ENCODE peak calls at places on chromosomes 3 and 15, in five cellular contexts. One of them, this sample, is unnamed.

GRCh38 chr3:47265725-47266480 is 16.7 kb downstream of the KIF9 start:
- DNase-seq in heart left ventricle: no peak
- DNase-seq in stomach: no peak
- DNase-seq in IMR-90: peak; percentile 18
- DNase-seq in prostate gland: no peak
- DNase-seq in this sample: no peak

GRCh38 chr3:181824961-181825360 is 113.2 kb downstream of the SOX2 start:
- DNase-seq in heart left ventricle: no peak
- DNase-seq in stomach: no peak
- DNase-seq in IMR-90: no peak
- DNase-seq in prostate gland: no peak
- DNase-seq in this sample: no peak

GRCh38 chr15:68900032-68900431 is 30.3 kb upstream of the SPESP1 start:
- DNase-seq in heart left ventricle: no peak
- DNase-seq in stomach: no peak
- DNase-seq in IMR-90: no peak
- DNase-seq in prostate gland: no peak
- DNase-seq in this sample: no peak

GRCh38 chr3:177069514-177070329 is 127.6 kb downstream of the TBL1XR1 start:
- DNase-seq in heart left ventricle: no peak
- DNase-seq in stomach: no peak
- DNase-seq in IMR-90: peak; percentile 75
- DNase-seq in prostate gland: no peak
- DNase-seq in this sample: no peak

GRCh38 chr3:161823910-161824309 is 327.3 kb downstream of the OTOL1 start:
- DNase-seq in heart left ventricle: no peak
- DNase-seq in stomach: no peak
- DNase-seq in IMR-90: no peak
- DNase-seq in prostate gland: no peak
- DNase-seq in this sample: no peak

GRCh38 chr15:29065571-29065970 is 179.8 kb downstream of the APBA2 start:
- DNase-seq in heart left ventricle: no peak
- DNase-seq in stomach: no peak
- DNase-seq in IMR-90: no peak
- DNase-seq in prostate gland: no peak
- DNase-seq in this sample: no peak

GRCh38 chr3:107740992-107741896 is 218.5 kb downstream of the BBX start:
- DNase-seq in heart left ventricle: no peak
- DNase-seq in stomach: no peak
- DNase-seq in IMR-90: peak; percentile 45
- DNase-seq in prostate gland: no peak
- DNase-seq in this sample: no peak

GRCh38 chr3:63864008-63864871 is 573 bp downstream of the ATXN7 start:
- DNase-seq in heart left ventricle: peak; percentile 53
- DNase-seq in stomach: peak; percentile 56
- DNase-seq in IMR-90: no peak
- DNase-seq in prostate gland: peak; percentile 17
- DNase-seq in this sample: no peak

GRCh38 chr15:68149059-68149458 is 56.1 kb downstream of the CALML4 start:
- DNase-seq in heart left ventricle: no peak
- DNase-seq in stomach: no peak
- DNase-seq in IMR-90: peak; percentile 66
- DNase-seq in prostate gland: no peak
- DNase-seq in this sample: no peak

GRCh38 chr3:187702507-187703033 is at the start of gene RTP2:
- DNase-seq in heart left ventricle: no peak
- DNase-seq in stomach: no peak
- DNase-seq in IMR-90: no peak
- DNase-seq in prostate gland: no peak
- DNase-seq in this sample: no peak

GRCh38 chr3:185070491-185071335 is 82.1 kb downstream of the C3orf70 start:
- DNase-seq in heart left ventricle: peak; percentile 37
- DNase-seq in stomach: no peak
- DNase-seq in IMR-90: peak; percentile 25
- DNase-seq in prostate gland: no peak
- DNase-seq in this sample: no peak

GRCh38 chr3:36804295-36805055 is 40.1 kb upstream of the DCLK3 start:
- DNase-seq in heart left ventricle: no peak
- DNase-seq in stomach: no peak
- DNase-seq in IMR-90: no peak
- DNase-seq in prostate gland: no peak
- DNase-seq in this sample: no peak

GRCh38 chr3:24299801-24300626 is 194.6 kb downstream of the THRB start:
- DNase-seq in heart left ventricle: no peak
- DNase-seq in stomach: no peak
- DNase-seq in IMR-90: peak; percentile 11
- DNase-seq in prostate gland: no peak
- DNase-seq in this sample: no peak

GRCh38 chr3:169764164-169764452 is 752 bp downstream of the TERC start:
- DNase-seq in heart left ventricle: no peak
- DNase-seq in stomach: no peak
- DNase-seq in IMR-90: peak; percentile 29
- DNase-seq in prostate gland: no peak
- DNase-seq in this sample: no peak

GRCh38 chr3:128307029-128307633 is 153.8 kb downstream of the EEFSEC start:
- DNase-seq in heart left ventricle: no peak
- DNase-seq in stomach: no peak
- DNase-seq in IMR-90: no peak
- DNase-seq in prostate gland: peak; percentile 59
- DNase-seq in this sample: no peak

GRCh38 chr3:166199491-166199890 is 362.3 kb upstream of the BCHE start:
- DNase-seq in heart left ventricle: no peak
- DNase-seq in stomach: no peak
- DNase-seq in IMR-90: no peak
- DNase-seq in prostate gland: no peak
- DNase-seq in this sample: no peak

GRCh38 chr3:156024904-156025303 is 95.5 kb upstream of the KCNAB1 start:
- DNase-seq in heart left ventricle: no peak
- DNase-seq in stomach: no peak
- DNase-seq in IMR-90: peak; percentile 8
- DNase-seq in prostate gland: no peak
- DNase-seq in this sample: no peak

GRCh38 chr3:56783644-56784451 is 17.9 kb downstream of the ARHGEF3 start:
- DNase-seq in heart left ventricle: peak; percentile 62
- DNase-seq in stomach: peak; percentile 70
- DNase-seq in IMR-90: peak; percentile 74
- DNase-seq in prostate gland: peak; percentile 93
- DNase-seq in this sample: peak; percentile 81

GRCh38 chr15:40793216-40793989 is 13.5 kb upstream of the ZFYVE19 start:
- DNase-seq in heart left ventricle: no peak
- DNase-seq in stomach: peak; percentile 86
- DNase-seq in IMR-90: peak; percentile 98
- DNase-seq in prostate gland: no peak
- DNase-seq in this sample: no peak

GRCh38 chr3:42214565-42215283 is 51.3 kb downstream of the CCK start:
- DNase-seq in heart left ventricle: no peak
- DNase-seq in stomach: no peak
- DNase-seq in IMR-90: peak; percentile 68
- DNase-seq in prostate gland: no peak
- DNase-seq in this sample: no peak

GRCh38 chr3:11672396-11672795 is 28.7 kb upstream of the VGLL4 start:
- DNase-seq in heart left ventricle: no peak
- DNase-seq in stomach: no peak
- DNase-seq in IMR-90: no peak
- DNase-seq in prostate gland: no peak
- DNase-seq in this sample: no peak

GRCh38 chr3:111338059-111338698 is 203.8 kb upstream of the CD96 start:
- DNase-seq in heart left ventricle: no peak
- DNase-seq in stomach: peak; percentile 73
- DNase-seq in IMR-90: peak; percentile 86
- DNase-seq in prostate gland: peak; percentile 44
- DNase-seq in this sample: no peak

GRCh38 chr3:132253262-132253878 is 63.8 kb upstream of the ACP3 start:
- DNase-seq in heart left ventricle: no peak
- DNase-seq in stomach: no peak
- DNase-seq in IMR-90: peak; percentile 76
- DNase-seq in prostate gland: peak; percentile 53
- DNase-seq in this sample: no peak

GRCh38 chr3:155676252-155676981 is 68.5 kb downstream of the PLCH1 start:
- DNase-seq in heart left ventricle: peak; percentile 41
- DNase-seq in stomach: peak; percentile 43
- DNase-seq in IMR-90: peak; percentile 34
- DNase-seq in prostate gland: no peak
- DNase-seq in this sample: no peak

GRCh38 chr15:98800437-98801233 is 152.3 kb downstream of the IGF1R start:
- DNase-seq in heart left ventricle: peak; percentile 36
- DNase-seq in stomach: peak; percentile 48
- DNase-seq in IMR-90: peak; percentile 86
- DNase-seq in prostate gland: peak; percentile 66
- DNase-seq in this sample: no peak

GRCh38 chr15:59995568-59996349 is 8.4 kb upstream of the FOXB1 start:
- DNase-seq in heart left ventricle: no peak
- DNase-seq in stomach: no peak
- DNase-seq in IMR-90: no peak
- DNase-seq in prostate gland: no peak
- DNase-seq in this sample: no peak

GRCh38 chr15:45743309-45744041 is 108.6 kb downstream of the SQOR start:
- DNase-seq in heart left ventricle: no peak
- DNase-seq in stomach: no peak
- DNase-seq in IMR-90: no peak
- DNase-seq in prostate gland: no peak
- DNase-seq in this sample: no peak

GRCh38 chr15:64950888-64951287 is 38.8 kb downstream of the SPG21 start:
- DNase-seq in heart left ventricle: no peak
- DNase-seq in stomach: no peak
- DNase-seq in IMR-90: no peak
- DNase-seq in prostate gland: no peak
- DNase-seq in this sample: no peak

GRCh38 chr3:97389883-97390282 is 374.7 kb upstream of the ARL6 start:
- DNase-seq in heart left ventricle: no peak
- DNase-seq in stomach: no peak
- DNase-seq in IMR-90: no peak
- DNase-seq in prostate gland: no peak
- DNase-seq in this sample: no peak

GRCh38 chr15:63913786-63914185 is 80.0 kb upstream of the HERC1 start:
- DNase-seq in heart left ventricle: no peak
- DNase-seq in stomach: no peak
- DNase-seq in IMR-90: no peak
- DNase-seq in prostate gland: no peak
- DNase-seq in this sample: no peak

GRCh38 chr3:184771158-184771730 is 40.7 kb upstream of the VPS8 start:
- DNase-seq in heart left ventricle: no peak
- DNase-seq in stomach: no peak
- DNase-seq in IMR-90: no peak
- DNase-seq in prostate gland: no peak
- DNase-seq in this sample: no peak

GRCh38 chr3:139588450-139588849 is 48.9 kb upstream of the RBP1 start:
- DNase-seq in heart left ventricle: peak; percentile 43
- DNase-seq in stomach: no peak
- DNase-seq in IMR-90: no peak
- DNase-seq in prostate gland: no peak
- DNase-seq in this sample: no peak

GRCh38 chr3:12931273-12931905 is 90.0 kb upstream of the RPL32 start:
- DNase-seq in heart left ventricle: peak; percentile 82
- DNase-seq in stomach: no peak
- DNase-seq in IMR-90: no peak
- DNase-seq in prostate gland: no peak
- DNase-seq in this sample: no peak
- H3K27ac ChIP-seq in heart left ventricle: peak overlapping the region; percentile 82
- H3K27ac ChIP-seq in stomach: no peak overlapping the region
- H3K27ac ChIP-seq in IMR-90: no peak overlapping the region
- H3K27ac ChIP-seq in prostate gland: no peak overlapping the region
- H3K27ac ChIP-seq in this sample: no peak overlapping the region

GRCh38 chr3:193816656-193817311 is 223.8 kb downstream of the OPA1 start:
- DNase-seq in heart left ventricle: peak; percentile 92
- DNase-seq in stomach: peak; percentile 73
- DNase-seq in IMR-90: peak; percentile 11
- DNase-seq in prostate gland: no peak
- DNase-seq in this sample: peak; percentile 65
- TF ChIP-seq POLR2A in heart left ventricle: no peak
- TF ChIP-seq POLR2A in stomach: no peak
- TF ChIP-seq POLR2A in IMR-90: no peak
- TF ChIP-seq POLR2A in prostate gland: peak; percentile 36
- TF ChIP-seq POLR2A in this sample: no peak

DNA sequence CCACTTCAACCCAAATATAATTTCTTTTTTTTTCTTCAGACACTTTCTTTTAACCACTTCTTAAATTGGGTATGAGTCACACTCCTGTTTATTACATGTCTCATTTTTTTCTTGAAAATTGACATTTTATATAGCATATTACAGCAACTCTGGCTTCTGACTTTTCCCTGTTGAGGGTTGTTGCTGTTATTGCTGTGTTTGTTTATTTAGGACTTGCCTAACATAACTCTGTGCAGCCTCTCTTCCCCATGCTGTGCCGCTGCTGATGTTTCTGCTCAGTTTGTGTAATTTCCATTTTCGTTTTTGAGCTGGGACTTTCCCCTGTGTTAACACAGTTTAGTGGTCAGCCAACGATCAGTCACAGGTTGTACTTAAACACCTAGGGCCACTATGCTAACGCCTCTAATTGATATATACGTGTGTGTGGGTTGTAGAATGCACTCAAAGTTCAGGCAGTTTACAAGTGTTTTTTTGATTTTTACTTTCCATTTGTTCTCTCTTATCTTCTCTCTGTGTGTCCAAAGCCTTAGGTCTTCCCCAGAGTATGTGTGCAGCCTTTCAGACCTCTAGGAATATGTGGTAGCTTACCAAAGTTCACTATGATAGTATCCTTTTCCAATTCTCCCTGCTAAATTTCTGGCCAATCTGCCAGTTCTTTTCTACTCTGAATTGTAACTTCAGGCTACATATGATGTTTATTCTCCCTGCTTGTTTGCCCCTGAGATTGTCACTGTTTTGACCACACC is 337.2 kb downstream of the ZBTB20 start:
- DNase-seq in heart left ventricle: no peak
- DNase-seq in stomach: no peak
- DNase-seq in IMR-90: peak; percentile 65
- DNase-seq in prostate gland: no peak
- DNase-seq in this sample: no peak
- H3K27ac ChIP-seq in heart left ventricle: no peak overlapping the region
- H3K27ac ChIP-seq in stomach: no peak overlapping the region
- H3K27ac ChIP-seq in IMR-90: no peak overlapping the region
- H3K27ac ChIP-seq in prostate gland: no peak overlapping the region
- H3K27ac ChIP-seq in this sample: no peak overlapping the region

GRCh38 chr3:3179407-3180094 is at the start of gene CRBN:
- DNase-seq in heart left ventricle: peak; percentile 90
- DNase-seq in stomach: peak; percentile 88
- DNase-seq in IMR-90: peak; percentile 76
- DNase-seq in prostate gland: peak; percentile 83
- DNase-seq in this sample: peak; percentile 83
- TF ChIP-seq POLR2A in heart left ventricle: peak; percentile 61
- TF ChIP-seq POLR2A in stomach: no peak
- TF ChIP-seq POLR2A in IMR-90: peak; percentile 73
- TF ChIP-seq POLR2A in prostate gland: peak; percentile 48
- TF ChIP-seq POLR2A in this sample: peak; percentile 38

DNA sequence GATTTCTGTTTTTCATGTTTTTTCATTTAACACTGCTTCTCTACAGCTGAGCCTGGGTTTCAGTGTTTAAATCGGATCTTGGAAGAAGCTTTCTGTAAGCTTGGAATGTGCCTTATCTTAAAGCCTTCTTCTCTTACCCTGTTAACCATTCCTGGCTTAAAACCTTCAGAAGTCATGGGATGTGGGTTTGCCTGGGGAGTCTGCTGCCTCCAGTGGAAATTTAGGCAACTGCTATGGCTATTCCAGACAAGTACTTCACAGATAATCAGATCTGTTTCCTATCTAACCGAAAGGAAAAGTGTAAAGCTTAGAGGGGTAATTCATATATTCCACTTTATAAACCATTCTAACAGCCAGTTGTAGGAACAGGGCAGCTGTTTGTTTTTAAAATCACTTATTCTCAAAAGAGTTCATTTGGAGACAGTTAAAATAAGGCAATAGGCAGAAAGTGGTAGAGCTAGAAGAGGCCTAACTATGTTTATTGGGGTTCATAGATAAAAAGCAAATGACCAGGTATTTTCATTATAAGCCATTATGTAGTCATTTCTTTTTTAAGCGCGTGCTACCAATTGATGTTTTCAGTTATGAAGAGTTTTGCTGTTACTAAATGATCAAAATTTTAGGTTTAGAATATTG is 219.9 kb downstream of the TCF12 start:
- DNase-seq in heart left ventricle: no peak
- DNase-seq in stomach: peak; percentile 31
- DNase-seq in IMR-90: peak; percentile 82
- DNase-seq in prostate gland: no peak
- DNase-seq in this sample: no peak
- H3K27ac ChIP-seq in heart left ventricle: no peak overlapping the region
- H3K27ac ChIP-seq in stomach: no peak overlapping the region
- H3K27ac ChIP-seq in IMR-90: no peak overlapping the region
- H3K27ac ChIP-seq in prostate gland: no peak overlapping the region
- H3K27ac ChIP-seq in this sample: no peak overlapping the region

This sample was measured in breast epithelium.